ENCODE peak calls at places on chromosomes 11 and 22, in seven cellular contexts. O is colonic mucosa, M is cardiac muscle cell, P is IMR-90, N is gastrocnemius medialis, A is GM23338, U is Peyer's patch. I is an unnamed sample.

GRCh38 chr11:82858133-82858532 is 42.1 kb downstream of the PRCP start:
- DNase-seq in U (no peak), N (no peak), P (no peak), O (no peak), M (no peak), A (no peak), I (no peak)

GRCh38 chr11:30113326-30113873 is 96.6 kb upstream of the KCNA4 start:
- DNase-seq in U (no peak), O (no peak), N (no peak), P (no peak), A (no peak), M (no peak), I (no peak)

GRCh38 chr11:83511646-83512045 is 225.5 kb upstream of the CCDC90B start:
- DNase-seq in U (no peak), P (no peak), O (no peak), M (no peak), A (peak; percentile 17), N (no peak), I (no peak)

GRCh38 chr11:93541884-93542752 is 1.1 kb downstream of the SMCO4 start:
- DNase-seq in P (peak; percentile 77), O (peak; percentile 56), A (peak; percentile 82), N (peak; percentile 23), M (peak; percentile 57), U (peak; percentile 80), I (peak; percentile 25)

GRCh38 chr11:77506857-77507256 is 33.0 kb upstream of the PAK1 start:
- DNase-seq in U (peak; percentile 76), M (no peak), O (peak; percentile 53), N (no peak), A (no peak), P (no peak), I (no peak)

GRCh38 chr11:122843281-122844150 is 5.2 kb downstream of the CRTAM start:
- DNase-seq in P (no peak), M (no peak), U (peak; percentile 70), A (no peak), O (no peak), N (no peak), I (peak; percentile 83)

GRCh38 chr11:128411812-128412211 is 175.5 kb downstream of the ETS1 start:
- DNase-seq in N (no peak), U (no peak), P (no peak), A (no peak), O (no peak), M (no peak), I (no peak)

GRCh38 chr22:49026476-49027121 is 801.1 kb downstream of the BRD1 start:
- DNase-seq in O (no peak), N (no peak), U (no peak), M (no peak), P (no peak), A (no peak), I (no peak)

GRCh38 chr11:3195251-3196160 is 23.1 kb downstream of the MRGPRG start:
- DNase-seq in M (peak; percentile 44), P (peak; percentile 14), U (peak; percentile 53), N (no peak), A (peak; percentile 49), O (no peak), I (no peak)

GRCh38 chr11:57460756-57461749 is 725 bp downstream of the RTN4RL2 start:
- DNase-seq in M (no peak), N (no peak), O (no peak), U (no peak), A (peak; percentile 85), P (no peak), I (no peak)

GRCh38 chr11:47185305-47186075 is 744 bp downstream of the PACSIN3 start:
- DNase-seq in P (peak; percentile 37), M (peak; percentile 85), U (no peak), A (peak; percentile 97), O (no peak), N (peak; percentile 87), I (no peak)

GRCh38 chr11:64052938-64053622 is 17.3 kb downstream of the FLRT1 start:
- DNase-seq in M (no peak), N (no peak), O (no peak), U (no peak), A (no peak), P (no peak), I (no peak)

GRCh38 chr22:24503137-24503850 is 8.2 kb downstream of the UPB1 start:
- DNase-seq in A (peak; percentile 83), O (peak; percentile 52), U (peak; percentile 88), N (no peak), P (peak; percentile 63), M (peak; percentile 63), I (peak; percentile 28)

GRCh38 chr11:62958547-62959071 is 26.2 kb downstream of the SLC22A6 start:
- DNase-seq in O (peak; percentile 43), M (no peak), P (peak; percentile 21), U (peak; percentile 56), A (no peak), N (no peak), I (no peak)

GRCh38 chr11:79708319-79708928 is 267.6 kb upstream of the TENM4 start:
- DNase-seq in M (peak; percentile 73), N (no peak), U (peak; percentile 51), O (peak; percentile 26), P (peak; percentile 50), A (peak; percentile 79), I (no peak)
- TF ChIP-seq CTCF in M (peak; percentile 38), N (no peak), U (no peak), O (peak; percentile 35), P (peak; percentile 76), A (peak; percentile 94), I (no peak)

DNA sequence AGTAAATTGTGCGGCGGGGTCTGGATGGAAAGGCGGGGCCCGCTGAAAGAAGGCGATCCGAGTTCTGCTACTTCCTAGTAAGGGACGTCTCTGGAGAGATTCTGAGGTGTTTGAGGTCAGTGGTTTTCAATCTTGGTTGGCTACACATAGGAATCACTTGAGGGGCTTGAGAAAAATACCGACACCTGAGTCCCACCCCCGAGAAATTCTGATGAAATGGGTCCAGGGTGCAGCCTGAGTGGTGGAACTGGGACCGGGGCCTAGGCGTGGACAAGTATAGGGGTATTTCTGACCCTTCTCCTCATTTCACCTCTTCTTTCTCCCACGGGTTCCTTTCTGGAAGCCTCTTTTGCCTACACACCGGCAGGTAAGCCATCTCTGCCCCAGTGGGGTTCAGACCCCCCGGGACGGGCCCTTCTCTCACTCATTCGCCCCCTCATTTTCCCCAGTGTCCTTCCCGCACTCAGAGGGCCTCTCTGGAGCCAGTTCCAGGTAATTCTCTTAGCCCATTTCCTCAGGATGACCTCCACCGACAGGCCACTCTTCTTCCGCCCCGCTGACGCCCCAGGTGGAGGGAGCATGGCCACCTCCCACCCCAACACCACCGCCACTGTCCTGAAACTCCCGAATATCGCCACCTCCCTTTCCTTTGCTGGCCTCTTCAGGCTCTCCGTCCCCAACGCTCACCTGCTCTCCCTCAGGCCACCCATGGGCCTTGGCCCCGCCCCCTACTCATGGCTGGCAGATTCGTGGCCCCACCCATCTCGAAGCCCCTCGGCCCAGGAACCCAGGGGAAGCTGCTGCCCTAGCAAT is 11.8 kb downstream of the ROBO3 start:
- DNase-seq in M (no peak), O (no peak), P (no peak), A (peak; percentile 65), N (no peak), U (no peak), I (no peak)
- H3K27me3 ChIP-seq in M (peaks cover 40% of the 10 kb centered on the region), O (peaks cover 2% of the 10 kb centered on the region), P (peaks cover 16% of the 10 kb centered on the region), A (peaks cover 54% of the 10 kb centered on the region), N (peaks cover 19% of the 10 kb centered on the region), U (no peaks in the 10 kb centered on the region), I (no peaks in the 10 kb centered on the region)

DNA sequence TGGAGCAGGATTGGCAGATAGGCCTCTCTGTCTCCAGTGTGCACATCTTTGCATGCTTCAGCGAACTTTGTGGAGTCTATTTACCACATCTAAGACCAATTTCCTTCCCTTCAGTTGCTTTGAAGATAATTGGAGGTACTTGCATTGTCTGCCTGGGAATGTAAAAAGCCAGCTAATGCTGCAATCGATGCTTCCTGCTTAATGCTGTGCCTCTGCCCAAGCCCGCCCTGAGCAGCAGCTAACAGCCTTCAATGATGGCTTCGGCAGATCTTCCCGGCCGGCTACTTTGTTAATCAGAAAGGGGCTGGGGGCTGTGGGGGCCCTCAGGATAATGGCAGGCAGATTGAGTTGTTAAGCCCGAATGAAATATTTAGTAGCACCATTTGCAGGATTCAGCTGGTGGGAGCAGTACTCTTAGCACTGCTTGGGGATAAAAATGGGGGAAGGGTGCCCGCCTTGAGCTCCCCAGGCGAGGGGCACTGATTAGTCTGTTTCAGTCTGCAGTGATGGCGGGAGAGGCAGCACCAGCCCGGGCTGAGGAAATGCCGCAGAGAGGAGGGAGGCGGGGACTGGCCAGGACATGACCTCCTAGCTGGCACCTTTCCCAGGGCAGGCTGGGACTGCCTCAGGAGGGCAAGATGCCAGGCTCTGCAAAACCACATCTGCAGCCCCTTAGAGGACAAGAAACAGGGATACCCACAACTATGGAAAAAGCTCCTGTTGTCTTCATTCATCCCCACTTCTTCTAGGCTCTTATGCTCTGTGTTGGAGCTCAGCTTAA is 460.0 kb downstream of the BUD13 start:
- DNase-seq in A (peak; percentile 23), U (peak; percentile 69), N (peak; percentile 43), P (no peak), M (no peak), O (peak; percentile 72), I (no peak)
- H3K4me3 ChIP-seq in A (no peak overlapping the region), U (no peak overlapping the region), N (no peak overlapping the region), P (no peak overlapping the region), M (no peak overlapping the region), O (no peak overlapping the region), I (no peak overlapping the region)

DNA sequence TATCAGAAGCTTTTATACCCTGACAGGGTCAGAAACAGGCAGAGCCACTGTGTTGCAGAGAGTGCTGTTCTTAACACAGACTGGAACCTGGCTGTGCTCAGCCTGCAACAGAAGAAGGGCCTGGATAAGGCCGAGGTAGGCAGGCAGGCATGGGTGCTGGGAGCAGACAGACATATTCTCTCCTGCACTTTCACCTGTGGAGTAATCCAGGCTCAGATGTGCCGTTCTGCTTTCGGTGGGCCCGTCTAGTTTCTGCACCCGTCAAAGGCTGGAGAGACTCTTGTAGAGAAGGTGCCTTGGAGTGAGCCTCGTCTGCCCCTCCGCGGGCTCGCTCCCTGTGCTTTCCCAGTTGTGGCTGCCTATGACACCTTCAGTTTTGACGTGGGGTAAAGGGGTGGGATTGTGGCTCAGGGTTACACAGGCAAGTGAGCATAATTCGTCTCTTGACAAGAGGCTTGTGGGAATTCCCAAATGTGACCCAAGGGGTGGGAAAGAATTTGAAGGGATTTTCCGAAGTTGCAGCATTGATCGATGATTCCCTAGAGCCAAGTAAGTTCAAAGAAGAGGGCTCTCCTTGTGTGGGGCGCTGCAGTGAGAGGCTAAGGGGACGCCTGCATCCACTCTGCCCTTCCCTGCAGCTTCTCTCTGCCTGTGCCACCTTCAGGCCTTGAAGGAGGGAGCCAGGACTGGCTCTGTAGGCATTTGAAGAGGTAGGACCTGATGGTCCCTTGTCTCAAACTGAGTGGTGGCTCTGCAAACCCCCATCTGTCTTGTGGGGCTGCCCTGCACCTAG is 16.2 kb upstream of the ST3GAL4 start:
- DNase-seq in M (no peak), A (no peak), N (no peak), U (no peak), O (no peak), P (peak; percentile 73), I (no peak)
- TF ChIP-seq CTCF in M (no peak), A (no peak), N (no peak), U (no peak), O (no peak), P (no peak), I (no peak)

GRCh38 chr22:19786264-19786585 is 25.6 kb downstream of the TBX1 start:
- DNase-seq in U (no peak), P (no peak), A (no peak), N (no peak), M (no peak), O (no peak), I (no peak)
- H3K27me3 ChIP-seq in U (no peaks in the 10 kb centered on the region), P (no peaks in the 10 kb centered on the region), A (no peaks in the 10 kb centered on the region), N (no peaks in the 10 kb centered on the region), M (no peaks in the 10 kb centered on the region), O (no peaks in the 10 kb centered on the region), I (no peaks in the 10 kb centered on the region)